ENCODE peak calls at places on chromosomes 3 and 15, in six cellular contexts. W is GM06990; B is EL; U is CD4-positive, CD25-positive, alpha-beta regulatory T cell; D is effector CD8-positive, alpha-beta T cell; H is A549. J is an unnamed sample.

GRCh38 chr15:70164156-70164900 is 66.6 kb upstream of the TLE3 start:
- DNase-seq in W (no peak), B (no peak), U (no peak), D (no peak), H (no peak), J (peak; percentile 37)

GRCh38 chr3:134463676-134464611 is 21.8 kb downstream of the ANAPC13 start:
- DNase-seq in W (no peak), B (peak; percentile 98), U (no peak), D (no peak), H (no peak), J (peak; percentile 96)

GRCh38 chr3:119700269-119700919 is 2.4 kb upstream of the CFAP91 start:
- DNase-seq in W (peak; percentile 54), B (peak; percentile 55), U (peak; percentile 28), D (no peak), H (peak; percentile 69), J (peak; percentile 59)

GRCh38 chr3:158532099-158532734 is 38.8 kb upstream of the MLF1 start:
- DNase-seq in W (peak; percentile 3), B (peak; percentile 55), U (no peak), D (no peak), H (peak; percentile 71), J (peak; percentile 48)

GRCh38 chr3:172561894-172562664 is 38.8 kb upstream of the TNFSF10 start:
- DNase-seq in W (no peak), B (no peak), U (no peak), D (no peak), H (peak; percentile 16), J (no peak)

GRCh38 chr15:66765478-66766281 is 63.6 kb downstream of the SMAD6 start:
- DNase-seq in W (no peak), B (peak; percentile 87), U (no peak), D (no peak), H (peak; percentile 97), J (peak; percentile 93)

GRCh38 chr3:165669502-165669901 is 167.7 kb downstream of the BCHE start:
- DNase-seq in W (no peak), B (peak; percentile 46), U (no peak), D (no peak), H (no peak), J (no peak)

GRCh38 chr3:196659901-196660351 is 20.4 kb downstream of the NRROS start:
- DNase-seq in W (no peak), B (no peak), U (no peak), D (no peak), H (no peak), J (no peak)

GRCh38 chr15:88657326-88658069 is 18.7 kb downstream of the ISG20 start:
- DNase-seq in W (no peak), B (peak; percentile 44), U (no peak), D (no peak), H (peak; percentile 62), J (peak; percentile 52)

GRCh38 chr15:31501536-31502157 is 175.0 kb downstream of the KLF13 start:
- DNase-seq in W (no peak), B (no peak), U (no peak), D (no peak), H (no peak), J (no peak)

GRCh38 chr3:33119891-33120290 is 6.1 kb downstream of the CRTAP start:
- DNase-seq in W (no peak), B (no peak), U (no peak), D (no peak), H (no peak), J (no peak)

GRCh38 chr15:95565702-95566101 is 764.8 kb upstream of the NR2F2 start:
- DNase-seq in W (no peak), B (no peak), U (no peak), D (no peak), H (no peak), J (no peak)

GRCh38 chr3:43348852-43349574 is 62.7 kb downstream of the SNRK start:
- DNase-seq in W (no peak), B (no peak), U (no peak), D (no peak), H (no peak), J (no peak)

GRCh38 chr3:111838133-111838532 is 20.9 kb upstream of the PHLDB2 start:
- DNase-seq in W (no peak), B (no peak), U (no peak), D (no peak), H (no peak), J (no peak)

GRCh38 chr3:50117120-50117519 is 28.4 kb downstream of the RBM5 start:
- DNase-seq in W (no peak), B (no peak), U (no peak), D (no peak), H (no peak), J (no peak)

GRCh38 chr3:126394179-126394976 is at the start of gene CFAP100:
- DNase-seq in W (no peak), B (no peak), U (no peak), D (no peak), H (no peak), J (no peak)

GRCh38 chr3:170467007-170467406 is 48.3 kb downstream of the CLDN11 start:
- DNase-seq in W (no peak), B (no peak), U (no peak), D (no peak), H (no peak), J (no peak)

GRCh38 chr15:32053717-32054116 is 23.4 kb downstream of the CHRNA7 start:
- DNase-seq in W (no peak), B (no peak), U (no peak), D (no peak), H (no peak), J (no peak)

GRCh38 chr15:57486807-57487206 is 104.9 kb upstream of the MYZAP start:
- DNase-seq in W (no peak), B (no peak), U (no peak), D (no peak), H (no peak), J (no peak)

GRCh38 chr15:63466378-63467192 is 37.8 kb upstream of the USP3 start:
- DNase-seq in W (peak; percentile 63), B (peak; percentile 60), U (peak; percentile 36), D (no peak), H (peak; percentile 88), J (peak; percentile 66)

GRCh38 chr3:178036745-178037144 is 499.5 kb upstream of the KCNMB2 start:
- DNase-seq in W (no peak), B (peak; percentile 45), U (no peak), D (no peak), H (no peak), J (no peak)

GRCh38 chr3:172832983-172833382 is 82.5 kb downstream of the ECT2 start:
- DNase-seq in W (no peak), B (no peak), U (no peak), D (no peak), H (no peak), J (no peak)

GRCh38 chr3:79109758-79110157 is 658.0 kb downstream of the ROBO1 start:
- DNase-seq in W (no peak), B (no peak), U (no peak), D (no peak), H (no peak), J (no peak)

GRCh38 chr3:167110906-167111305 is 269.2 kb downstream of the ZBBX start:
- DNase-seq in W (no peak), B (no peak), U (no peak), D (no peak), H (peak; percentile 2), J (peak; percentile 1)

J was measured in RPMI7951.